ENCODE peak calls at places on chromosome 9, in four cellular contexts. One of them, this sample, is unnamed.

GRCh38 chr9:3893519-3893918 is 367.7 kb upstream of the RFX3 start:
- DNase-seq in OCI-LY7: no peak
- DNase-seq in epithelial cell of esophagus: no peak
- DNase-seq in right lobe of liver: no peak
- DNase-seq in this sample: no peak

GRCh38 chr9:125355601-125356000 is 94.0 kb downstream of the GAPVD1 start:
- DNase-seq in epithelial cell of esophagus: no peak
- DNase-seq in right lobe of liver: no peak
- DNase-seq in OCI-LY7: no peak
- DNase-seq in this sample: no peak

GRCh38 chr9:72675586-72675985 is 154.2 kb downstream of the TMC1 start:
- DNase-seq in right lobe of liver: no peak
- DNase-seq in epithelial cell of esophagus: peak; percentile 89
- DNase-seq in OCI-LY7: no peak
- DNase-seq in this sample: no peak

GRCh38 chr9:136750526-136750925 is 2.2 kb upstream of the LCN6 start:
- DNase-seq in right lobe of liver: no peak
- DNase-seq in epithelial cell of esophagus: peak; percentile 43
- DNase-seq in OCI-LY7: no peak
- DNase-seq in this sample: no peak

GRCh38 chr9:134932656-134933055 is 14.9 kb upstream of the FCN1 start:
- DNase-seq in right lobe of liver: no peak
- DNase-seq in OCI-LY7: peak; percentile 55
- DNase-seq in epithelial cell of esophagus: no peak
- DNase-seq in this sample: no peak

GRCh38 chr9:97904725-97905124 is 17.6 kb downstream of the TRMO start:
- DNase-seq in right lobe of liver: no peak
- DNase-seq in epithelial cell of esophagus: no peak
- DNase-seq in OCI-LY7: no peak
- DNase-seq in this sample: no peak

GRCh38 chr9:125829743-125830142 is 82.6 kb downstream of the PBX3 start:
- DNase-seq in OCI-LY7: no peak
- DNase-seq in right lobe of liver: peak; percentile 59
- DNase-seq in epithelial cell of esophagus: no peak
- DNase-seq in this sample: peak; percentile 26

GRCh38 chr9:84759300-84759750 is 89.8 kb downstream of the NTRK2 start:
- DNase-seq in right lobe of liver: no peak
- DNase-seq in epithelial cell of esophagus: peak; percentile 91
- DNase-seq in OCI-LY7: no peak
- DNase-seq in this sample: peak; percentile 23

GRCh38 chr9:122122903-122123632 is 30.0 kb upstream of the TTLL11 start:
- DNase-seq in OCI-LY7: peak; percentile 73
- DNase-seq in right lobe of liver: peak; percentile 69
- DNase-seq in epithelial cell of esophagus: peak; percentile 62
- DNase-seq in this sample: peak; percentile 88

GRCh38 chr9:37521111-37521510 is 35.4 kb downstream of the POLR1E start:
- DNase-seq in OCI-LY7: no peak
- DNase-seq in epithelial cell of esophagus: no peak
- DNase-seq in right lobe of liver: no peak
- DNase-seq in this sample: no peak

GRCh38 chr9:110602281-110602680 is 22.7 kb upstream of the SVEP1 start:
- DNase-seq in epithelial cell of esophagus: peak; percentile 83
- DNase-seq in right lobe of liver: no peak
- DNase-seq in OCI-LY7: no peak
- DNase-seq in this sample: no peak

GRCh38 chr9:3434594-3434993 is 91.2 kb downstream of the RFX3 start:
- DNase-seq in epithelial cell of esophagus: peak; percentile 90
- DNase-seq in right lobe of liver: no peak
- DNase-seq in OCI-LY7: no peak
- DNase-seq in this sample: no peak

GRCh38 chr9:89714316-89714715 is 109.5 kb downstream of the GADD45G start:
- DNase-seq in epithelial cell of esophagus: peak; percentile 27
- DNase-seq in right lobe of liver: no peak
- DNase-seq in OCI-LY7: no peak
- DNase-seq in this sample: no peak

GRCh38 chr9:112558476-112558875 is 71.8 kb downstream of the KIAA1958 start:
- DNase-seq in OCI-LY7: no peak
- DNase-seq in epithelial cell of esophagus: peak; percentile 38
- DNase-seq in right lobe of liver: no peak
- DNase-seq in this sample: no peak

GRCh38 chr9:114883709-114884108 is 46.7 kb downstream of the TNFSF8 start:
- DNase-seq in epithelial cell of esophagus: peak; percentile 84
- DNase-seq in right lobe of liver: no peak
- DNase-seq in OCI-LY7: peak; percentile 55
- DNase-seq in this sample: no peak

GRCh38 chr9:114880276-114880891 is 50.0 kb downstream of the TNFSF8 start:
- DNase-seq in OCI-LY7: no peak
- DNase-seq in epithelial cell of esophagus: no peak
- DNase-seq in right lobe of liver: no peak
- DNase-seq in this sample: no peak

GRCh38 chr9:114884787-114885452 is 45.5 kb downstream of the TNFSF8 start:
- DNase-seq in epithelial cell of esophagus: peak; percentile 95
- DNase-seq in OCI-LY7: no peak
- DNase-seq in right lobe of liver: no peak
- DNase-seq in this sample: no peak

GRCh38 chr9:114879165-114879564 is 51.2 kb downstream of the TNFSF8 start:
- DNase-seq in right lobe of liver: no peak
- DNase-seq in epithelial cell of esophagus: no peak
- DNase-seq in OCI-LY7: peak; percentile 44
- DNase-seq in this sample: no peak
- TF ChIP-seq CTCF in right lobe of liver: peak; percentile 16
- TF ChIP-seq CTCF in epithelial cell of esophagus: no peak
- TF ChIP-seq CTCF in OCI-LY7: peak; percentile 72
- TF ChIP-seq CTCF in this sample: no peak

DNA sequence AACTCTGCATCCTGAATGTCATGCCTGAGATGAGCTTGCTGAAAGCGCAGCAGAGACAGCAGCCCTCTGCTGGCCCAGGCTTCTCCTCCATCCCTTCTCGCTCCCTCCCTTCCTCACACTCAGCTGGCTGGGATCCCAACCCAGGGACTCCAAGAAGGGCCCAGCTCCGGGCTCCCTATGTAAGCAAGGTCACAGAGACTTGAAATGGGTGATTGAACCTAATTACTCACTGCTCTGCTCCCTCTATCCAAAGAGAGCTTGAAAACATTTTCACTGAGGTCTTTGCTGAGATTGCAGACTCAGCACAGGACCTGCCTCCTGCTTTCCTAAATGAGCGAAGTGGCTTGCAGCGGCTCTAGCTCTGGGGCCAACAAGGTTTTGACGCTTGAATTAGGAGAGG is 42.8 kb downstream of the RAPGEF1 start:
- DNase-seq in epithelial cell of esophagus: no peak
- DNase-seq in OCI-LY7: no peak
- DNase-seq in right lobe of liver: no peak
- DNase-seq in this sample: no peak
- TF ChIP-seq CTCF in epithelial cell of esophagus: no peak
- TF ChIP-seq CTCF in OCI-LY7: no peak
- TF ChIP-seq CTCF in right lobe of liver: no peak
- TF ChIP-seq CTCF in this sample: no peak

GRCh38 chr9:1879501-1879900 is 135.6 kb upstream of the SMARCA2 start:
- DNase-seq in epithelial cell of esophagus: no peak
- DNase-seq in OCI-LY7: no peak
- DNase-seq in right lobe of liver: no peak
- DNase-seq in this sample: peak; percentile 46

GRCh38 chr9:1878817-1879216 is 136.3 kb upstream of the SMARCA2 start:
- DNase-seq in epithelial cell of esophagus: no peak
- DNase-seq in right lobe of liver: no peak
- DNase-seq in OCI-LY7: no peak
- DNase-seq in this sample: no peak

GRCh38 chr9:1877951-1878350 is 137.2 kb upstream of the SMARCA2 start:
- DNase-seq in OCI-LY7: no peak
- DNase-seq in right lobe of liver: no peak
- DNase-seq in epithelial cell of esophagus: no peak
- DNase-seq in this sample: no peak

GRCh38 chr9:1881708-1882351 is 133.3 kb upstream of the SMARCA2 start:
- DNase-seq in right lobe of liver: no peak
- DNase-seq in OCI-LY7: no peak
- DNase-seq in epithelial cell of esophagus: peak; percentile 12
- DNase-seq in this sample: no peak

DNA sequence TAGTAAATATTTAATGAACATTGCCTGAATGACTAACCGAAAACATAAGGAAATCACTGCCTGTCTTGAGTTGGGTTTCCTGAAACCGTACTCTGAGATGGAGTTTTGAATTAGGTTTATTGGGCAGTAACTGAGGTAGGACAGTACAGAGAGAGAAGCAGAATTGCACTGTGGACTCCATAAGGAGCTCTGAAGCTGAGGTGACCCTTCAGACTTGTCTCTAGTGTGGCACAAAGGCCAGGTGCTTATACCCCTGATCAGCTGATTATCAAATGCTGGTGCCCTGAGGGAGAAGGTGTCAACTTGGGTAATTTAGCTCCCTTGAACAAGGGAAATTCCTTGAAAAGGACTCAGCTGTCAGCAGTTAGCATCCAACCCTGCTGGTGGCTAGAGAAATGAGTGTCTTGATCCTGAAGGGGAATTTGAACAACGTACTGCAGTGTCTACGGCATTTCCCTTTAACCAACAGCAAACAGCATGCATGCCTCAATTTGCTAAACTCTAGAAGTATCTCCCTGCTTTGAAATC is 135.0 kb upstream of the SMARCA2 start:
- DNase-seq in OCI-LY7: no peak
- DNase-seq in epithelial cell of esophagus: no peak
- DNase-seq in right lobe of liver: no peak
- DNase-seq in this sample: no peak
- TF ChIP-seq CTCF in OCI-LY7: no peak
- TF ChIP-seq CTCF in epithelial cell of esophagus: no peak
- TF ChIP-seq CTCF in right lobe of liver: no peak
- TF ChIP-seq CTCF in this sample: no peak

DNA sequence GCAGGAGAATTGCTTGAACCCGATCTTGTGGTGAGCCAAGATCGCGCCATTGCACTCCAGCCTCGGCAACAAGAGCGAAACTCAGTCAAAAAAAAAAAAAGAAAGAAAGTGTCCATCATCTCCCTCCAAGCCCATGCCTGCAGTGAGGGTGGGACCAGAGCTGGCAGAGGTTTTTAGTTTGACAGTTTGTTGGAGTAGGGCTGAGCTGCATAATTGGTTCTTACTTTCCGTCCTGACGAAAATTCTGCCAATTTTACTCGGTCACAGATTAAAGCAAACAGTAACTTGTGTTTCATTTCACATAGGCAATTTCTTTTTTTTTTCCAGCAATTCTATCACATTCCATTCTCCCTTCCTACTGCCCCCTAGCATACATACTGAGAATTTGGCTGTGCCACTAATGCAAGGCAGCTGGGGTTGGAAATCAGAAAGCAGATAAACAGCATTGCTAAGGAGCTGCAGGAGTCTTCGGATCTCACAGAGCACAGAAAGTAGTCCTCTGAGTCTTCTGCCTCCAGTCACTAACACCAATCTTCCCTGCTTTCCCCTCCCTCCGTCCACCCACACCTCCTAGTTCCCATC is 132.4 kb downstream of the FRMD3 start:
- DNase-seq in OCI-LY7: no peak
- DNase-seq in epithelial cell of esophagus: no peak
- DNase-seq in right lobe of liver: no peak
- DNase-seq in this sample: no peak
- TF ChIP-seq CTCF in OCI-LY7: no peak
- TF ChIP-seq CTCF in epithelial cell of esophagus: no peak
- TF ChIP-seq CTCF in right lobe of liver: no peak
- TF ChIP-seq CTCF in this sample: no peak

GRCh38 chr9:16726023-16726422 is 144.4 kb downstream of the BNC2 start:
- DNase-seq in OCI-LY7: no peak
- DNase-seq in right lobe of liver: no peak
- DNase-seq in epithelial cell of esophagus: peak; percentile 15
- DNase-seq in this sample: no peak
- TF ChIP-seq CTCF in OCI-LY7: no peak
- TF ChIP-seq CTCF in right lobe of liver: no peak
- TF ChIP-seq CTCF in epithelial cell of esophagus: no peak
- TF ChIP-seq CTCF in this sample: no peak

DNA sequence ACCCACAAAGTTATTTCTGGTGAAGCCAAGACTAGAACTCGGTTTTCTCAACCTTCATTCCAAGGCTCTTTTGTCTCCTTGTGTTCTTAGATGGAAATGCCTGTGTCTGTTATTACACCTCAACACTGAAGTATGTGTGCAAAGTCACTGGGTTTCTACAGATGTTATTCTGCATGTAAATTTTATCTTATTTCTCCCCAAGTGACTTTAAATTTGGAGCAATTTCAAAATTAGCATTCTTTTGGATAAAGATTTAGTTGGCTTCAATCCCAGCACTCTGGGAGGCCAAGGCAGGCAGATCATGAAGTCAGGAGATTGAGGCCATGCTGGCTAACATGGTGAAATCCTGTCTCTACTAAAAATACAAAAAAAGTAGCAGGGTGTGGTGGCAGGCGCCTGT is 104.4 kb upstream of the GNA14 start:
- DNase-seq in right lobe of liver: no peak
- DNase-seq in OCI-LY7: no peak
- DNase-seq in epithelial cell of esophagus: no peak
- DNase-seq in this sample: no peak
- TF ChIP-seq CTCF in right lobe of liver: no peak
- TF ChIP-seq CTCF in OCI-LY7: no peak
- TF ChIP-seq CTCF in epithelial cell of esophagus: no peak
- TF ChIP-seq CTCF in this sample: no peak

GRCh38 chr9:95819636-95820035 is 55.9 kb upstream of the ERCC6L2 start:
- DNase-seq in OCI-LY7: no peak
- DNase-seq in right lobe of liver: no peak
- DNase-seq in epithelial cell of esophagus: no peak
- DNase-seq in this sample: no peak
- TF ChIP-seq CTCF in OCI-LY7: no peak
- TF ChIP-seq CTCF in right lobe of liver: no peak
- TF ChIP-seq CTCF in epithelial cell of esophagus: no peak
- TF ChIP-seq CTCF in this sample: no peak

GRCh38 chr9:8484563-8484962 is 685.0 kb upstream of the DMAC1 start:
- DNase-seq in right lobe of liver: no peak
- DNase-seq in OCI-LY7: no peak
- DNase-seq in epithelial cell of esophagus: no peak
- DNase-seq in this sample: no peak

GRCh38 chr9:8492034-8492433 is 692.5 kb upstream of the DMAC1 start:
- DNase-seq in epithelial cell of esophagus: no peak
- DNase-seq in right lobe of liver: no peak
- DNase-seq in OCI-LY7: no peak
- DNase-seq in this sample: no peak

GRCh38 chr9:8489845-8490244 is 690.3 kb upstream of the DMAC1 start:
- DNase-seq in epithelial cell of esophagus: peak; percentile 39
- DNase-seq in right lobe of liver: no peak
- DNase-seq in OCI-LY7: no peak
- DNase-seq in this sample: no peak

GRCh38 chr9:8486095-8486494 is 686.5 kb upstream of the DMAC1 start:
- DNase-seq in right lobe of liver: no peak
- DNase-seq in epithelial cell of esophagus: peak; percentile 16
- DNase-seq in OCI-LY7: no peak
- DNase-seq in this sample: no peak
- TF ChIP-seq CTCF in right lobe of liver: peak; percentile 43
- TF ChIP-seq CTCF in epithelial cell of esophagus: peak; percentile 51
- TF ChIP-seq CTCF in OCI-LY7: peak; percentile 43
- TF ChIP-seq CTCF in this sample: no peak

DNA sequence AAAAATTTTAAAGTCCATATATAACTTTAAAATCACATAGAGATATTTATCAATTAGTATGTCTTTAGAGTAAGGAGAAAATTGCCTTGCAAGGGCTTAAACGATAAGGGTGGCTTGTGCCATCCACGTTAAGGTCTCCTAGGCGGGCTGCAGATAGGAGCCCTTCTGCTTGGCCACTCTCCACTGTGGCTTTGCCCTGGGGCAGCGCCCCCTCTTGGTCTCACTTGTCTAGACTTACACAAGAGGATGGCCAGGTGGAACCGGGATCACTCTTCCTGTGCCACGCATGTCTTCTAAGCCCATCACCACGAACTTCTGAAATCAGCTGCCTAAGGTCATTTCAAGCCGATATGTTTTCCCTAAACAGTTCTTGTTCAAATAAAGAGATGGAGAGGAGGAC is 2.9 kb downstream of the FPGS start:
- DNase-seq in epithelial cell of esophagus: peak; percentile 39
- DNase-seq in right lobe of liver: no peak
- DNase-seq in OCI-LY7: peak; percentile 65
- DNase-seq in this sample: no peak
- TF ChIP-seq CTCF in epithelial cell of esophagus: peak; percentile 32
- TF ChIP-seq CTCF in right lobe of liver: no peak
- TF ChIP-seq CTCF in OCI-LY7: peak; percentile 76
- TF ChIP-seq CTCF in this sample: no peak